ENCODE peak calls at places on chromosome 22, in five cellular contexts. W is HepG2, O is GM12878, T is K562, K is SK-N-SH. L is an unnamed sample.

GRCh38 chr22:24554316-24555159 is at the start of gene GUCD1:
- DNase-seq in T (peak), K (no peak), O (no peak), W (no peak), L (no peak)

GRCh38 chr22:24580276-24580675 is 12.6 kb downstream of the LRRC75B start:
- DNase-seq in T (no peak), W (no peak), K (no peak), O (no peak), L (no peak)

GRCh38 chr22:19641254-19641982 is 72.9 kb upstream of the SEPTIN5 start:
- DNase-seq in W (no peak), T (peak), O (no peak), K (peak), L (peak)

GRCh38 chr22:25383892-25384291 is 164.5 kb downstream of the CRYBB2 start:
- DNase-seq in O (no peak), W (no peak), T (no peak), K (no peak), L (no peak)

GRCh38 chr22:49715450-49715849 is 112.2 kb downstream of the BRD1 start:
- DNase-seq in O (no peak), W (no peak), K (no peak), T (no peak), L (no peak)

GRCh38 chr22:32531955-32532818 is 57.6 kb downstream of the FBXO7 start:
- DNase-seq in T (peak), O (no peak), W (peak), K (peak), L (no peak)

GRCh38 chr22:50139843-50140415 is 30.6 kb upstream of the PANX2 start:
- DNase-seq in O (no peak), K (no peak), T (no peak), W (peak), L (no peak)

GRCh38 chr22:22879675-22880029 is 8.0 kb upstream of the IGLL5 start:
- DNase-seq in K (no peak), T (no peak), O (no peak), W (no peak), L (no peak)

GRCh38 chr22:20904008-20904979 is 12.9 kb upstream of the CRKL start:
- DNase-seq in K (no peak), W (peak), O (no peak), T (peak), L (peak)
- TF ChIP-seq REST in K (no peak), W (no peak), O (no peak), T (no peak), L (no peak)

DNA sequence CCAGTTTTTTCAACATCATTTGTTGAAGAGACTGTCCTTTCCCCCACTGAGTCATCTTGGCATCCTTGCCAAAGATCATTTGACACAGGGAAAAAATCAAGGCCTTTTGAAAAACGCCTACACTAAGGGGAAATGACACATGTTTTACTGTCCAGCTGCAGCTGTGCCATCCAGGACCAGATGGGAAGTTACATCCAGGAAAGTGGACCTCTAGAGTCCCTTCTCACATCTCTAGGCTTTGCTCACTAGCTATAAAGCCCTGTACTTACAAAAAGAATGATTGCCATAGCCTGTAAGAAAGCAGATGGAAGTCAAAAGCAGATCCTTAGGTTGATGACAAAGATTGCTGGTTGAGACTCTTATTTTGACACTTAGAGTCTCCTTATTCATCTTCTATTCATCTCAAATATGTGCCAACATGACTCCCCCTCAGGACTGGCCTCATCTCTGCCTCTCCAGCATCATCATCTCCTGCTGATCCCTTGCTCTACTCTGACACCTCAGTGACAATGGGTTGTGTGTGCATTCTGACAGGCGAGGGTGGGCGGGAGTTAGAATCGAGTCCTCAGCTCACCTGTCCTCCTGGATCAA is 22.8 kb downstream of the OSBP2 start:
- DNase-seq in W (peak), T (no peak), O (no peak), K (no peak), L (peak)
- TF ChIP-seq CHD2 in W (no peak), T (no peak), O (no peak), K (no peak), L (no peak)

GRCh38 chr22:43443072-43443471 is 31.3 kb downstream of the MPPED1 start:
- DNase-seq in T (no peak), K (no peak), W (no peak), O (no peak), L (no peak)
- TF ChIP-seq REST in T (no peak), K (no peak), W (no peak), O (no peak), L (no peak)

GRCh38 chr22:27459955-27460354 is 341.6 kb downstream of the MN1 start:
- DNase-seq in W (no peak), T (no peak), K (no peak), O (no peak), L (no peak)

GRCh38 chr22:27460596-27461347 is 340.8 kb downstream of the MN1 start:
- DNase-seq in O (no peak), T (no peak), K (no peak), W (no peak), L (no peak)

GRCh38 chr22:27454807-27455450 is 346.6 kb downstream of the MN1 start:
- DNase-seq in W (no peak), K (no peak), T (peak), O (no peak), L (no peak)

GRCh38 chr22:27453688-27454087 is 347.9 kb downstream of the MN1 start:
- DNase-seq in W (no peak), K (no peak), T (no peak), O (no peak), L (no peak)

GRCh38 chr22:27456696-27457503 is 344.7 kb downstream of the MN1 start:
- DNase-seq in W (no peak), K (no peak), T (no peak), O (no peak), L (peak)
- TF ChIP-seq CHD2 in W (no peak), K (no peak), T (no peak), O (no peak), L (no peak)

GRCh38 chr22:46675479-46675878 is 55.3 kb downstream of the GRAMD4 start:
- DNase-seq in O (no peak), T (no peak), K (no peak), W (no peak), L (no peak)

GRCh38 chr22:46674906-46675305 is 54.7 kb downstream of the GRAMD4 start:
- DNase-seq in O (no peak), W (no peak), T (no peak), K (no peak), L (no peak)

GRCh38 chr22:46673205-46673604 is 53.0 kb downstream of the GRAMD4 start:
- DNase-seq in K (peak), O (no peak), T (no peak), W (no peak), L (no peak)

GRCh38 chr22:46673677-46674236 is 53.6 kb downstream of the GRAMD4 start:
- DNase-seq in T (no peak), W (no peak), K (no peak), O (no peak), L (no peak)

DNA sequence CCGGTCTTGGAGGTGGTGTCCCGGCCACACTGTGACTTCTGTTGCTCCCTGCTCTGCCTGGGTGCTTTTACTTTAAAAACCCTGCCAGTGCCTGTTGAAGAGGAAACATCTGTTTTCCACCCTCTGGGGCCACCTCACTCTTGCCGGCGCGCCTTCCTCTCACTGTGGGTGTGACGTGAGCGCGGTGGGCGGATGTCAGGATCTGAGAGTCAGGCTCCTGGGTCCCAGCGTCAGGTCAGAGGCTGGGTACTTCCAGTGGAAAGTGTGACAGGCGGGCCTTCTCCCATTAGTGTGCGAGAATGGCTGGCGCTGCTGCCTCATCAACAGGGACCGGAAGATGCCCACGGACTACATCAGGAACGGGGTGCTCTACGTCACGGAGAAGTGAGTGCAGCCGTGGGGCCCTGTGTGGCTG is 54.2 kb downstream of the GRAMD4 start:
- DNase-seq in O (no peak), K (no peak), T (no peak), W (no peak), L (no peak)
- TF ChIP-seq REST in O (no peak), K (no peak), T (no peak), W (no peak), L (no peak)

DNA sequence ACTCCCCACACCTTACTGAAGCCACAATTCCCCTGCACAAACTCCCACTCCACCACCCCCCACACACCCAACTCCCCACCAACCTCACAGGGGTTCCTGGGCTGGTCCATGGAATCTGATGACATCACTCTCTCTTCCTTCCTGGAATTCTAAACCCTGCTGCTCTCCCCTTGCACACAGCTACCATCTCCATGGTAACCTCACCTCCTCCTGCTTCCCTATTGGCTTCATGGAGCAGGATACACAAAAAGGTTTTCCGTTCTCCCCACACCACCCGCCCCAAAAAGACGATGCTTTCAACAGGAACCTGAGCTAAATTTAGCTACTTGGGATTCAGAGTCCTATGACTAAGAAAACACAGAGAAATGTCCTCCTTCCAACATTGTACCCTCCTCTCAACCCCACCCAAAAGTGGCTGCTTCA is 67.1 kb downstream of the RBFOX2 start:
- DNase-seq in K (peak), T (no peak), W (no peak), O (no peak), L (peak)
- TF ChIP-seq CHD2 in K (peak), T (no peak), W (no peak), O (no peak), L (no peak)

GRCh38 chr22:17159504-17159951 is 451 bp upstream of the HDHD5 start:
- DNase-seq in K (no peak), W (no peak), T (no peak), O (no peak), L (peak)
- TF ChIP-seq REST in K (no peak), W (no peak), T (no peak), O (no peak), L (no peak)

GRCh38 chr22:37623075-37624016 is 14.7 kb downstream of the GGA1 start:
- DNase-seq in K (peak), W (peak), T (peak), O (no peak), L (peak)

GRCh38 chr22:37626144-37626543 is 13.3 kb upstream of the SH3BP1 start:
- DNase-seq in K (no peak), O (no peak), W (no peak), T (no peak), L (no peak)

GRCh38 chr22:37624876-37625275 is 14.6 kb upstream of the SH3BP1 start:
- DNase-seq in W (no peak), T (no peak), O (no peak), K (no peak), L (no peak)

GRCh38 chr22:37625737-37626136 is 13.7 kb upstream of the SH3BP1 start:
- DNase-seq in W (no peak), K (no peak), T (no peak), O (no peak), L (no peak)

DNA sequence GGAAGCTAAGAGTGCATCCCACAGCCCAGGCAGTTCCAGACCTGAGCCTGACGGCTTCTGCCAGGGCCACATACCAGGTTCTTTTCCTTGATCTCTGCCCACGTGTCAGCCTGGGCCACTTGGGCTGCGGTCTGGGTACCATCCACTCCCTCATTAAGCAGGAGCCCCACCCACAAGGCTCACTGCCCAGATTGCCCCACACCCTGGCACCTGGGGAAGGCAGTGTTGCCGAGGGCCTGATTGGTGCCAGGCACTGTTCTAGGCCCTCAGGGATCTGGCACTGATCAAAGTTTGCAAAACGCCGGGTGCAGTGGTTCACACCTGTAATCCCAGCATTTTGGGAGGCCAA is 15.4 kb downstream of the GGA1 start:
- DNase-seq in W (no peak), K (no peak), T (no peak), O (no peak), L (no peak)
- TF ChIP-seq CHD2 in W (no peak), K (no peak), T (no peak), O (no peak), L (no peak)

DNA sequence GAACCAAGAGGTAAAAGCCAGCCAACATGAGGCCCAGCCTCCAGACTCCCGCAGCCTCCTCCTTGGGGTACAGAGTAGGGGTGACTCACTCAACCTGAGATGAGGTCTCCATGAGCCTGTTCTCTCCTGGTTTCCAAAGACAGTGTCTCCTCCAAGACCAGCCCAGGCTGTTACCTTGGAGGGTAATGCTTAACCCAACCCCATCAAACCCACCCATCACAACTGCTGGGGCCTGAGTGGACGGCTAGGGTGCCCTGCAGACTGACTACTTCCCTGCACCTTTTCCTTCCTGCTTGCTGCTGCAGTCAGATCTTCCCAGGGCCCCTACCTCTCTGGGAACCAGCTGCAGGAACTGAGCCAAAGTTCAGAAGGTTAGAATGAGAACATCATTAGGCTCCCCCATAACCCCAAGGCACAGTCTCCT is 5.1 kb upstream of the NOL12 start:
- DNase-seq in K (no peak), T (no peak), W (no peak), O (no peak), L (no peak)
- TF ChIP-seq REST in K (no peak), T (no peak), W (no peak), O (no peak), L (no peak)

L was measured in A549.